ENCODE peak calls at places on chromosomes 1 and 21, in six cellular contexts. Z, M, J, V, G and W are unnamed samples. For H3K4me1, the result is how much of the 10 kb centered on the place peaks cover.

GRCh38 chr1:222140206-222140605 is 398.3 kb upstream of the DUSP10 start:
- DNase-seq in G (no peak), M (no peak), J (no peak), V (no peak), Z (no peak), W (no peak)

GRCh38 chr1:244836598-244836997 is 1.1 kb downstream of the COX20 start:
- DNase-seq in V (no peak), J (no peak), G (no peak), Z (no peak), M (no peak), W (no peak)

GRCh38 chr1:37763791-37764741 is 854 bp downstream of the EPHA10 start:
- DNase-seq in V (no peak), M (no peak), G (no peak), J (no peak), Z (no peak), W (no peak)

GRCh38 chr1:160637821-160638539 is 8.9 kb downstream of the SLAMF1 start:
- DNase-seq in Z (no peak), J (no peak), M (no peak), V (no peak), G (no peak), W (no peak)

GRCh38 chr1:84539972-84540371 is 33.6 kb upstream of the GNG5 start:
- DNase-seq in V (no peak), M (no peak), J (no peak), G (no peak), Z (no peak), W (no peak)

GRCh38 chr1:31875636-31876236 is 59.9 kb upstream of the SPOCD1 start:
- DNase-seq in Z (no peak), M (no peak), J (peak), G (no peak), V (no peak), W (no peak)

GRCh38 chr1:154158307-154159125 is 3.6 kb upstream of the NUP210L start:
- DNase-seq in J (no peak), Z (no peak), G (no peak), M (no peak), V (no peak), W (no peak)

GRCh38 chr1:201904579-201904978 is 15.9 kb downstream of the SHISA4 start:
- DNase-seq in V (peak), M (no peak), Z (no peak), G (no peak), J (no peak), W (peak)

GRCh38 chr1:204190212-204191211 is 5.8 kb downstream of the KISS1 start:
- DNase-seq in G (no peak), M (no peak), J (no peak), Z (no peak), V (no peak), W (peak)

GRCh38 chr1:43613075-43613942 is 36.6 kb upstream of the KDM4A start:
- DNase-seq in V (no peak), M (no peak), G (no peak), Z (no peak), J (no peak), W (no peak)

GRCh38 chr1:207218512-207219352 is 102.7 kb upstream of the CD55 start:
- DNase-seq in V (no peak), G (no peak), M (no peak), J (no peak), Z (peak), W (peak)

GRCh38 chr21:19607983-19608668 is 1204.5 kb upstream of the TMPRSS15 start:
- DNase-seq in J (no peak), G (no peak), V (no peak), Z (no peak), M (no peak), W (no peak)

GRCh38 chr1:34213976-34214375 is 37.3 kb downstream of the C1orf94 start:
- DNase-seq in G (no peak), Z (no peak), J (no peak), M (no peak), V (no peak), W (no peak)

GRCh38 chr1:46510341-46510997 is 20.8 kb downstream of the DMBX1 start:
- DNase-seq in J (no peak), Z (no peak), M (no peak), V (no peak), G (no peak), W (no peak)

GRCh38 chr1:9624081-9624480 is 27.4 kb upstream of the PIK3CD start:
- DNase-seq in Z (no peak), G (no peak), M (no peak), J (no peak), V (no peak), W (no peak)

GRCh38 chr1:171935086-171935485 is 93.8 kb downstream of the DNM3 start:
- DNase-seq in V (no peak), G (no peak), J (no peak), M (no peak), Z (no peak), W (no peak)

GRCh38 chr1:30011970-30012369 is 711.4 kb downstream of the MATN1 start:
- DNase-seq in M (no peak), J (no peak), G (no peak), V (no peak), Z (no peak), W (no peak)

GRCh38 chr1:230332429-230333088 is 93.6 kb downstream of the PGBD5 start:
- DNase-seq in V (no peak), Z (no peak), M (no peak), G (peak), J (no peak), W (no peak)

GRCh38 chr1:38046884-38047602 is 450 bp upstream of the POU3F1 start:
- DNase-seq in M (peak), Z (peak), V (peak), J (peak), G (peak), W (peak)

GRCh38 chr1:8113257-8114220 is 87.4 kb upstream of the ERRFI1 start:
- DNase-seq in Z (no peak), M (no peak), V (no peak), J (no peak), G (no peak), W (no peak)

GRCh38 chr1:115729765-115730164 is 38.7 kb downstream of the CASQ2 start:
- DNase-seq in G (no peak), V (no peak), M (no peak), J (no peak), Z (no peak), W (no peak)

GRCh38 chr1:147516157-147516917 is 25.0 kb upstream of the BCL9 start:
- DNase-seq in J (no peak), Z (no peak), M (no peak), V (no peak), G (no peak), W (no peak)

GRCh38 chr1:209883341-209883971 is 54.6 kb upstream of the SYT14 start:
- DNase-seq in J (no peak), V (no peak), Z (no peak), G (no peak), M (no peak), W (no peak)

GRCh38 chr1:41639332-41639936 is 155.0 kb upstream of the EDN2 start:
- DNase-seq in V (no peak), Z (no peak), M (no peak), J (no peak), G (no peak), W (no peak)

GRCh38 chr1:158016651-158017335 is 23.3 kb downstream of the KIRREL1 start:
- DNase-seq in Z (no peak), J (no peak), M (no peak), V (no peak), G (no peak), W (no peak)

GRCh38 chr1:184156521-184157395 is 105.2 kb downstream of the TSEN15 start:
- DNase-seq in J (no peak), M (no peak), V (no peak), Z (no peak), G (no peak), W (no peak)

GRCh38 chr1:181038399-181038873 is 4.7 kb downstream of the MR1 start:
- DNase-seq in V (peak), G (no peak), Z (peak), J (peak), M (no peak), W (no peak)

GRCh38 chr1:119327436-119328155 is 41.0 kb upstream of the HAO2 start:
- DNase-seq in Z (peak), V (peak), J (no peak), M (no peak), G (no peak), W (peak)

GRCh38 chr21:38343691-38344090 is 86.9 kb downstream of the KCNJ15 start:
- DNase-seq in V (no peak), J (peak), G (no peak), Z (peak), M (no peak), W (no peak)

GRCh38 chr21:31908106-31909031 is 35.5 kb downstream of the HUNK start:
- DNase-seq in G (no peak), M (no peak), J (no peak), V (no peak), Z (no peak), W (no peak)

GRCh38 chr1:101739826-101740330 is 256.8 kb downstream of the OLFM3 start:
- DNase-seq in G (no peak), J (no peak), V (no peak), Z (no peak), M (no peak), W (no peak)

GRCh38 chr1:22472596-22472995 is 20.9 kb downstream of the ZBTB40 start:
- DNase-seq in M (no peak), J (no peak), Z (peak), V (no peak), G (no peak), W (no peak)

GRCh38 chr1:56153276-56153675 is 426.1 kb downstream of the PLPP3 start:
- DNase-seq in M (no peak), J (no peak), Z (no peak), V (no peak), G (no peak), W (no peak)

GRCh38 chr1:2234762-2235113 is 6.6 kb downstream of the SKI start:
- DNase-seq in Z (no peak), J (no peak), M (no peak), G (peak), V (no peak), W (no peak)

GRCh38 chr1:84573481-84573966 is 716 bp downstream of the CTBS start:
- DNase-seq in J (no peak), G (no peak), Z (no peak), M (no peak), V (no peak), W (no peak)

GRCh38 chr1:228098323-228098931 is 4.7 kb downstream of the C1orf35 start:
- DNase-seq in V (peak), Z (no peak), J (no peak), G (peak), M (no peak), W (peak)

GRCh38 chr1:220742520-220742919 is 5.6 kb upstream of the MTARC2 start:
- DNase-seq in V (no peak), M (no peak), Z (no peak), G (no peak), J (no peak), W (no peak)

DNA sequence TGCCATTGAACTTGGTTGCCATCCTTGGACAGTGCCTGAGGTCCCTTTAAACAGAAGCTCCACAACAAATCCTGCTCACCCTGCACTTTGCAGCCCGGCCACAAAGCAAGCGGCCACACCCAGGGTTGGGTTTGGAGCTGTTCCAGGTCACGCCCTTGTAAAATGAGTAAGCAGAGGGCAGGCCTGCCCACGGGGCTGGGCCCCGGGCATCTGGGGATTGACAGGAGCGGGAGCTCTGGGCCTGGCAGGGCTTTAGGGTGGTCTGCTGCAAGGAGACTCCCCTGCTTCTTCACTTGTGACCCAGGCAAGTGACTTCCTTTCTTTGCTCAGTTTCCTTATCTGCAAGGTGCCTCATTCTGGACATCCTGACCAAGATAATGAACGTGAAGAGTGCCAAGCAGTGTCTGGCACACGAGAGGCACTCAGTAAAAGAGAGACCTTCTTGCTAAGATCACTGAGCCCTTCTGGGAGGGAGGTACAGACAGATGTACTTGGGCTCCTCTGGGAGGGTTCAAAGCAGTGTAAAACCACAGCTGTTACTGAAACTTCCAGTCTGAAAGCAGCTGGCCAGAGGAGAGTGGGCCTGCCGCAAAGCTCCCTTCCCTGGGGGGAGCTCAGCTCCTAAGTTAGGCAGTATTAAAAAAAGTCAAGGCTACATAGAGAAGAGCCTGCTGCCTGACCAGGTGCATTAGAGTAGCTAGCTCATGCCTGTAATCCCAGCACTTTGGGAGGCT is 2.6 kb downstream of the E2F2 start:
- DNase-seq in Z (peak), V (peak), G (peak), J (peak), M (peak), W (no peak)
- H3K4me1 ChIP-seq in Z (under half), V (under half), G (half or more), J (half or more), M (under half), W (under half)

GRCh38 chr1:205934788-205935187 is 8.5 kb downstream of the SLC26A9 start:
- DNase-seq in M (no peak), J (no peak), Z (peak), V (no peak), G (no peak), W (no peak)

GRCh38 chr1:205932776-205933175 is 10.5 kb downstream of the SLC26A9 start:
- DNase-seq in M (no peak), G (no peak), J (no peak), Z (no peak), V (no peak), W (no peak)

GRCh38 chr1:205935869-205936268 is 7.4 kb downstream of the SLC26A9 start:
- DNase-seq in Z (no peak), G (no peak), J (no peak), M (no peak), V (no peak), W (no peak)

GRCh38 chr1:205936316-205936715 is 6.9 kb downstream of the SLC26A9 start:
- DNase-seq in M (no peak), J (no peak), G (no peak), V (no peak), Z (no peak), W (no peak)

DNA sequence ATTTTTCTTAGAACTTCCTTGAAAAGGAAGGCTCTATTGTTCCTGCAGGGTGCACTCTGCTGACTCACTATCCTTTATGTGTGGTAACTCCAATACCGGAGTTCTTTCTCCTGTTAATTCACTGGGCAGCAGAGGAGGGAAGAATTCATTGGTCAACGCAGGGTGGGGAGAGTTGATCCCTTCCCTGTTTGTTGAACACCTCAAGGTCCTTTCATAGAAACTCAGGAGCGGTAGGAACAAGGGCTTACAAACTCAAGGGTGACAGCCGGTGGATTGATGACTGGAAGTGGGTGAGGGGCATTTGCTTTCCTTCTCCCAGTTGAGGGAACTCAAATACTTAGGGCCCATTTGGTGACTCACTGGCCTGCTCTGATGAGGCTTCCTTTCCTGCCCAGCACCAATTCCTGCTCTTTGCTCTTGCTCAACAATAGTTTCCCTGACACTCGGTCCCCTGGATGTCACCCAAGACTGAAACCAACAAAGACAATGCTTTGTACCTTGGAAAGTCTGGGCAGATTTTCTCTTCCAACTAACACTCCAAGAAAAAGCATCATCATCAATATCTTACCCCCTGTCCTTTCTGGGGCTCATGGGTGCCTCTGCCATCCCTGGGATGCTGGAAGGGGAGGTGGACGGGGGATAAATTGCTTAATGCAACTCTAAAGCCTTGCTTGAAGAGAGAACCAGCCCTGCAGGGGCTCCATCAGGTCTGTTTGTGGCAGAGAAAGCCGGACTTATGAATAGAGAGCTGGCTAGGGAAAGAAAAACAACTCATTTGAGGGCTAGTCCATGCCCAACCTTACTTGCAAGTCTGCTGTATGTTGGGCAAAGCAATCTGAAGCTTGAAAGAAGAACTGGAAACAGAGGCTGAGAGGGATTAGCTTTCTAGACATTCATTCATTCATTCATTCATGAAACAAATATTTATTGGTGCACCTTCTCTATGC is 9.3 kb downstream of the SLC26A9 start:
- DNase-seq in M (no peak), Z (no peak), V (no peak), G (no peak), J (peak), W (no peak)
- TF ChIP-seq EP300 in M (no peak), Z (no peak), V (no peak), G (no peak), J (no peak), W (no peak)

GRCh38 chr1:20476260-20477038 is 9.6 kb downstream of the CAMK2N1 start:
- DNase-seq in V (no peak), Z (peak), J (peak), M (no peak), G (no peak), W (peak)
- H3K4me3 ChIP-seq in V (no peak), Z (no peak), J (peak), M (no peak), G (no peak), W (no peak)

GRCh38 chr1:12338017-12338416 is 108.2 kb downstream of the VPS13D start:
- DNase-seq in G (no peak), V (no peak), Z (no peak), M (no peak), J (no peak), W (no peak)

GRCh38 chr1:12339410-12339809 is 109.6 kb downstream of the VPS13D start:
- DNase-seq in Z (no peak), G (no peak), M (no peak), J (no peak), V (no peak), W (no peak)

GRCh38 chr1:12339861-12340557 is 110.2 kb downstream of the VPS13D start:
- DNase-seq in J (no peak), M (no peak), V (no peak), Z (no peak), G (no peak), W (no peak)

GRCh38 chr1:12336436-12336835 is 106.6 kb downstream of the VPS13D start:
- DNase-seq in M (no peak), J (no peak), Z (no peak), G (no peak), V (no peak), W (no peak)

GRCh38 chr1:12338793-12339192 is 109.0 kb downstream of the VPS13D start:
- DNase-seq in V (no peak), J (no peak), Z (no peak), G (no peak), M (no peak), W (no peak)
- H3K4me1 ChIP-seq in V (under half), J (under half), Z (half or more), G (under half), M (under half), W (under half)